ENCODE peak calls at places on chromosomes 13 and 19, in six cellular contexts. One of them, this sample, is unnamed.

GRCh38 chr19:33350538-33351309 is 22.8 kb upstream of the CEBPG start:
- DNase-seq in GM10248: no peak
- DNase-seq in epithelial cell of esophagus: peak
- DNase-seq in CD4-positive, alpha-beta T cell: no peak
- DNase-seq in AG10803: peak
- DNase-seq in CD8-positive, alpha-beta T cell: no peak
- DNase-seq in this sample: no peak

GRCh38 chr13:40149611-40150283 is 494.3 kb downstream of the COG6 start:
- DNase-seq in GM10248: no peak
- DNase-seq in AG10803: peak
- DNase-seq in epithelial cell of esophagus: peak
- DNase-seq in CD4-positive, alpha-beta T cell: no peak
- DNase-seq in CD8-positive, alpha-beta T cell: no peak
- DNase-seq in this sample: no peak

GRCh38 chr19:3506384-3507340 is 551 bp downstream of the FZR1 start:
- DNase-seq in GM10248: peak
- DNase-seq in CD8-positive, alpha-beta T cell: peak
- DNase-seq in AG10803: no peak
- DNase-seq in CD4-positive, alpha-beta T cell: no peak
- DNase-seq in epithelial cell of esophagus: no peak
- DNase-seq in this sample: no peak

GRCh38 chr13:33519561-33520479 is 234.3 kb upstream of the STARD13 start:
- DNase-seq in CD4-positive, alpha-beta T cell: no peak
- DNase-seq in epithelial cell of esophagus: no peak
- DNase-seq in AG10803: peak
- DNase-seq in GM10248: no peak
- DNase-seq in CD8-positive, alpha-beta T cell: no peak
- DNase-seq in this sample: no peak

GRCh38 chr19:2209408-2209807 is 26.7 kb downstream of the PLEKHJ1 start:
- DNase-seq in GM10248: no peak
- DNase-seq in CD8-positive, alpha-beta T cell: no peak
- DNase-seq in epithelial cell of esophagus: no peak
- DNase-seq in CD4-positive, alpha-beta T cell: no peak
- DNase-seq in AG10803: no peak
- DNase-seq in this sample: no peak

GRCh38 chr19:8135946-8136618 is 13.3 kb downstream of the FBN3 start:
- DNase-seq in GM10248: no peak
- DNase-seq in AG10803: no peak
- DNase-seq in CD4-positive, alpha-beta T cell: no peak
- DNase-seq in epithelial cell of esophagus: no peak
- DNase-seq in CD8-positive, alpha-beta T cell: no peak
- DNase-seq in this sample: no peak

GRCh38 chr19:11984986-11985385 is 20.1 kb downstream of the ZNF763 start:
- DNase-seq in GM10248: peak
- DNase-seq in CD8-positive, alpha-beta T cell: no peak
- DNase-seq in CD4-positive, alpha-beta T cell: no peak
- DNase-seq in AG10803: no peak
- DNase-seq in epithelial cell of esophagus: no peak
- DNase-seq in this sample: peak

GRCh38 chr13:90585392-90585791 is 762.1 kb upstream of the MIR17HG start:
- DNase-seq in GM10248: no peak
- DNase-seq in AG10803: no peak
- DNase-seq in CD8-positive, alpha-beta T cell: no peak
- DNase-seq in CD4-positive, alpha-beta T cell: no peak
- DNase-seq in epithelial cell of esophagus: no peak
- DNase-seq in this sample: no peak

GRCh38 chr13:27161980-27162379 is 9.6 kb downstream of the USP12 start:
- DNase-seq in AG10803: peak
- DNase-seq in epithelial cell of esophagus: peak
- DNase-seq in GM10248: no peak
- DNase-seq in CD4-positive, alpha-beta T cell: no peak
- DNase-seq in CD8-positive, alpha-beta T cell: no peak
- DNase-seq in this sample: no peak

GRCh38 chr19:34023381-34023780 is 148.9 kb upstream of the LSM14A start:
- DNase-seq in AG10803: no peak
- DNase-seq in CD8-positive, alpha-beta T cell: no peak
- DNase-seq in epithelial cell of esophagus: no peak
- DNase-seq in CD4-positive, alpha-beta T cell: no peak
- DNase-seq in GM10248: no peak
- DNase-seq in this sample: no peak

GRCh38 chr19:33404916-33405315 is 31.4 kb downstream of the CEBPG start:
- DNase-seq in epithelial cell of esophagus: no peak
- DNase-seq in GM10248: no peak
- DNase-seq in CD4-positive, alpha-beta T cell: no peak
- DNase-seq in AG10803: peak
- DNase-seq in CD8-positive, alpha-beta T cell: no peak
- DNase-seq in this sample: no peak

GRCh38 chr13:33373624-33374023 is 88.1 kb upstream of the STARD13 start:
- DNase-seq in CD8-positive, alpha-beta T cell: no peak
- DNase-seq in epithelial cell of esophagus: no peak
- DNase-seq in CD4-positive, alpha-beta T cell: no peak
- DNase-seq in GM10248: no peak
- DNase-seq in AG10803: no peak
- DNase-seq in this sample: no peak

GRCh38 chr13:108877300-108877699 is 247.9 kb downstream of the MYO16 start:
- DNase-seq in epithelial cell of esophagus: peak
- DNase-seq in GM10248: no peak
- DNase-seq in AG10803: no peak
- DNase-seq in CD8-positive, alpha-beta T cell: no peak
- DNase-seq in CD4-positive, alpha-beta T cell: no peak
- DNase-seq in this sample: no peak

GRCh38 chr13:24265453-24265852 is 43.9 kb upstream of the C1QTNF9 start:
- DNase-seq in CD8-positive, alpha-beta T cell: no peak
- DNase-seq in AG10803: no peak
- DNase-seq in CD4-positive, alpha-beta T cell: no peak
- DNase-seq in GM10248: no peak
- DNase-seq in epithelial cell of esophagus: no peak
- DNase-seq in this sample: no peak

GRCh38 chr19:2615782-2616181 is 86.7 kb downstream of the GNG7 start:
- DNase-seq in epithelial cell of esophagus: no peak
- DNase-seq in AG10803: no peak
- DNase-seq in GM10248: no peak
- DNase-seq in CD4-positive, alpha-beta T cell: no peak
- DNase-seq in CD8-positive, alpha-beta T cell: no peak
- DNase-seq in this sample: no peak

GRCh38 chr13:108656742-108657141 is 27.3 kb downstream of the MYO16 start:
- DNase-seq in CD4-positive, alpha-beta T cell: no peak
- DNase-seq in GM10248: no peak
- DNase-seq in AG10803: no peak
- DNase-seq in epithelial cell of esophagus: no peak
- DNase-seq in CD8-positive, alpha-beta T cell: no peak
- DNase-seq in this sample: no peak

GRCh38 chr19:44718441-44719261 is 19.7 kb downstream of the CEACAM16 start:
- DNase-seq in CD4-positive, alpha-beta T cell: no peak
- DNase-seq in GM10248: no peak
- DNase-seq in epithelial cell of esophagus: no peak
- DNase-seq in CD8-positive, alpha-beta T cell: no peak
- DNase-seq in AG10803: peak
- DNase-seq in this sample: peak

GRCh38 chr19:32401992-32402391 is 3.6 kb upstream of the DPY19L3 start:
- DNase-seq in CD8-positive, alpha-beta T cell: no peak
- DNase-seq in epithelial cell of esophagus: no peak
- DNase-seq in CD4-positive, alpha-beta T cell: no peak
- DNase-seq in AG10803: no peak
- DNase-seq in GM10248: no peak
- DNase-seq in this sample: no peak

GRCh38 chr13:79645569-79645968 is 164.6 kb downstream of the NDFIP2 start:
- DNase-seq in CD4-positive, alpha-beta T cell: no peak
- DNase-seq in epithelial cell of esophagus: no peak
- DNase-seq in CD8-positive, alpha-beta T cell: no peak
- DNase-seq in AG10803: no peak
- DNase-seq in GM10248: no peak
- DNase-seq in this sample: no peak

GRCh38 chr19:14368011-14368513 is 13.2 kb upstream of the ADGRE5 start:
- DNase-seq in AG10803: no peak
- DNase-seq in GM10248: no peak
- DNase-seq in epithelial cell of esophagus: no peak
- DNase-seq in CD4-positive, alpha-beta T cell: no peak
- DNase-seq in CD8-positive, alpha-beta T cell: no peak
- DNase-seq in this sample: no peak

DNA sequence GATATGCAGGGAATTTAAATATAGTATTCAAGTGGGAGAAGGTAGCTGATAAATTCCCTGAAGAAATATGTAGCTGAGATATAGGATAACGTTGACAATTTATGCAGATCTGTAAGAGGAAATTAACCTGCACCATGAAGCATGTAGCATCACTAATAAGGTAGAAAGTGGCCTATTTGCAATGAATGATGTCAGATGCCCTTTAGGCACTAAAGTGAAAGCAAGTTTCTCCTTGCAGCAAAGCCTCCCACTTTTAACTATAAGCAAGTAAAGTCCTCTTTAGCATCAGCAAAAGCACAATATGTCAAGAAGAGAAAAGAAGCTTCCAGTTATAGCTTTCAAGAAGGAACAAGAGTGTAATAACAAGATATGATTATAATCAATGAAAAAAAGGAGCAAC is 102.5 kb upstream of the SLITRK1 start:
- DNase-seq in CD4-positive, alpha-beta T cell: no peak
- DNase-seq in CD8-positive, alpha-beta T cell: no peak
- DNase-seq in epithelial cell of esophagus: peak
- DNase-seq in GM10248: no peak
- DNase-seq in AG10803: no peak
- DNase-seq in this sample: no peak
- TF ChIP-seq CTCF in CD4-positive, alpha-beta T cell: no peak
- TF ChIP-seq CTCF in CD8-positive, alpha-beta T cell: no peak
- TF ChIP-seq CTCF in epithelial cell of esophagus: no peak
- TF ChIP-seq CTCF in GM10248: no peak
- TF ChIP-seq CTCF in AG10803: no peak
- TF ChIP-seq CTCF in this sample: no peak

GRCh38 chr13:19863323-19864017 is at the start of gene ZMYM5:
- DNase-seq in AG10803: peak
- DNase-seq in CD8-positive, alpha-beta T cell: peak
- DNase-seq in epithelial cell of esophagus: peak
- DNase-seq in GM10248: peak
- DNase-seq in CD4-positive, alpha-beta T cell: peak
- DNase-seq in this sample: peak
- TF ChIP-seq CTCF in AG10803: no peak
- TF ChIP-seq CTCF in CD8-positive, alpha-beta T cell: no peak
- TF ChIP-seq CTCF in epithelial cell of esophagus: no peak
- TF ChIP-seq CTCF in GM10248: no peak
- TF ChIP-seq CTCF in CD4-positive, alpha-beta T cell: no peak
- TF ChIP-seq CTCF in this sample: no peak

DNA sequence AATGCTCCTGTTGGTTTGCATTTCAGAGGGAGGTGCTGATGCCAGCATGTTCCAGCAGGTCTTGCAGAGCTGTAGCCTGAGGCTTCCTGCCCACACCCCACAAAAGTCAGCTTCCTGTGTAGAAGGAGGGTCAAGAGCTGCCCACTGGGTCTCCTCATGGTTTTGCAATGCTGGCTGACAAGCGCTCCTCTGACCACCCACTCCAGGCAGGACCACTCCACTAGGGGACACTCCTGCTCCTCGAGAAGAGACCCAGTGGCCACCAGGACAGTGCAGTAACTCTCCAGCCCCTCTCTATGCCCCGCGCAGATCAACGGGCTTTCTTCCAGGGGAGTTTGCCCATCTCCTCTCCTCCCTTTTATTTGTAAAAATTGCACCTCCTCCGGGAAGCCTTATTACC is 72.9 kb upstream of the UQCRFS1 start:
- DNase-seq in epithelial cell of esophagus: peak
- DNase-seq in AG10803: no peak
- DNase-seq in CD4-positive, alpha-beta T cell: no peak
- DNase-seq in CD8-positive, alpha-beta T cell: no peak
- DNase-seq in GM10248: no peak
- DNase-seq in this sample: peak
- TF ChIP-seq CTCF in epithelial cell of esophagus: no peak
- TF ChIP-seq CTCF in AG10803: peak
- TF ChIP-seq CTCF in CD4-positive, alpha-beta T cell: no peak
- TF ChIP-seq CTCF in CD8-positive, alpha-beta T cell: no peak
- TF ChIP-seq CTCF in GM10248: no peak
- TF ChIP-seq CTCF in this sample: peak

GRCh38 chr13:112890316-112891131 is 78.5 kb upstream of the MCF2L start:
- DNase-seq in CD8-positive, alpha-beta T cell: no peak
- DNase-seq in CD4-positive, alpha-beta T cell: no peak
- DNase-seq in AG10803: no peak
- DNase-seq in GM10248: no peak
- DNase-seq in epithelial cell of esophagus: no peak
- DNase-seq in this sample: no peak

GRCh38 chr13:112889351-112890290 is 79.4 kb upstream of the MCF2L start:
- DNase-seq in CD8-positive, alpha-beta T cell: no peak
- DNase-seq in GM10248: no peak
- DNase-seq in epithelial cell of esophagus: no peak
- DNase-seq in CD4-positive, alpha-beta T cell: no peak
- DNase-seq in AG10803: no peak
- DNase-seq in this sample: no peak

GRCh38 chr13:112887151-112887550 is 81.9 kb upstream of the MCF2L start:
- DNase-seq in AG10803: no peak
- DNase-seq in CD8-positive, alpha-beta T cell: no peak
- DNase-seq in CD4-positive, alpha-beta T cell: no peak
- DNase-seq in epithelial cell of esophagus: no peak
- DNase-seq in GM10248: no peak
- DNase-seq in this sample: no peak

GRCh38 chr13:112887557-112887991 is 81.4 kb upstream of the MCF2L start:
- DNase-seq in CD8-positive, alpha-beta T cell: no peak
- DNase-seq in GM10248: no peak
- DNase-seq in CD4-positive, alpha-beta T cell: no peak
- DNase-seq in AG10803: no peak
- DNase-seq in epithelial cell of esophagus: no peak
- DNase-seq in this sample: no peak

DNA sequence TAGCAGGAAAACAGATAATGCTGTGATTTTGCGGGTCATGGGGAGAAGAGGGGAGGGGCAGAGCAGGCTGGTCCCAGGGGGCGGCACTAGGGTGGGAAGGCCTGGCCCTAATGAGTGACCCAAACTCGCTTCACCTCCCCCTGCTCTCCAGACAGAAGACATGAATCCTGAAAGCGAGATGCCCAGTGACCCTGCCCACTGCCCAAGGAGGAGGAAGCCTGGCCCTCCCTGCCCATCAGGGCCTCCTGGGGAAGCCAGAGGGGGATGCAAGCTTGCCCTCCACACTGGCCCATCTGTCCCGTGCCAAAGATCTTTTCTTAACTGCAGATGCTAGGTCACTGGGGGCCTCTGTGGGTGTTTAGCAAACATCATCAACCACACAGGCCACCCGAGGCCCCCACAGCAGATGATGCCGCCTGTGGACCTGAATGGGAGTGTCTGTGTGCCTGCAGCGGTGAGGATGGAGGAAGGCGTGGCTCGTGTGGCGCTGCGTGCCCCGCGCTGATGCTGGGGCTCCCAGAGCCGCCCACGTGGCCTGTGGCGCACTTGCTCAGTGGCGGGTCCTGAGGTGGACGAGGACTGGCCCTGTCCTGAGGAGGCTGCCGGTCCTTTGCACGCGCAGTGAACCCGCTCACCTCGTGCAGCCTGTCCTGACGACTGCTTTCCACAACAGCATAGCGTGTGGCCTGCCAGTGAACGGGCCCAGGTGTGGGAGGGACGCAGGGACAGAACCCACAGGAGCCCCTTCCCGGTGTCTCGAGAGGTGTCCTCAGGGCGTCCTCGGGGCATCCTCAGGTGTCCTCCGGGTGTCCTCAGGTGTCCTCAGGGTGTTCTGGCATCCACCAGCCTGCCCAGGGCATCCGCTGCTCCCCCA is 80.5 kb upstream of the MCF2L start:
- DNase-seq in CD8-positive, alpha-beta T cell: no peak
- DNase-seq in epithelial cell of esophagus: no peak
- DNase-seq in GM10248: no peak
- DNase-seq in CD4-positive, alpha-beta T cell: no peak
- DNase-seq in AG10803: no peak
- DNase-seq in this sample: peak
- TF ChIP-seq CTCF in CD8-positive, alpha-beta T cell: no peak
- TF ChIP-seq CTCF in epithelial cell of esophagus: no peak
- TF ChIP-seq CTCF in GM10248: no peak
- TF ChIP-seq CTCF in CD4-positive, alpha-beta T cell: no peak
- TF ChIP-seq CTCF in AG10803: no peak
- TF ChIP-seq CTCF in this sample: no peak

This sample was measured in BE2C.